ENCODE peak calls at places on chromosomes 11 and 22, in ten cellular contexts. T, N, G, D, V, O, Q, Z, R and M are unnamed samples.

GRCh38 chr22:49199224-49199623 is 628.4 kb downstream of the BRD1 start:
- DNase-seq in Z (no peak), Q (no peak), O (no peak), T (no peak), V (no peak), R (peak; percentile 16), G (no peak), D (no peak), N (no peak), M (peak; percentile 12)

GRCh38 chr11:17805043-17805442 is 70.5 kb downstream of the KCNC1 start:
- DNase-seq in R (no peak), N (no peak), O (no peak), D (no peak), Z (no peak), Q (no peak), V (no peak), G (no peak), T (no peak), M (no peak)

GRCh38 chr11:37306563-37306962 is 708.5 kb upstream of the RAG2 start:
- DNase-seq in D (no peak), R (no peak), V (no peak), G (no peak), O (no peak), N (no peak), Z (no peak), T (no peak), Q (no peak), M (no peak)

GRCh38 chr11:124946735-124947141 is 7.3 kb upstream of the CCDC15 start:
- DNase-seq in Q (no peak), V (no peak), O (no peak), N (no peak), D (no peak), T (no peak), G (no peak), Z (peak; percentile 24), R (no peak), M (no peak)

GRCh38 chr11:35318977-35319925 is 100.1 kb downstream of the SLC1A2 start:
- DNase-seq in D (peak; percentile 25), Q (no peak), O (no peak), V (no peak), T (no peak), Z (no peak), R (no peak), G (no peak), N (no peak), M (no peak)

GRCh38 chr11:59899532-59899931 is 20.9 kb downstream of the OOSP3 start:
- DNase-seq in G (no peak), D (no peak), Z (no peak), O (no peak), Q (no peak), N (no peak), T (peak; percentile 27), R (no peak), V (peak; percentile 21), M (no peak)

GRCh38 chr11:14443642-14444041 is 56.0 kb downstream of the COPB1 start:
- DNase-seq in V (peak; percentile 54), Q (no peak), T (no peak), Z (peak; percentile 77), D (no peak), G (no peak), O (no peak), R (no peak), N (no peak), M (no peak)

GRCh38 chr22:36330655-36331305 is 57.0 kb downstream of the MYH9 start:
- DNase-seq in V (no peak), R (no peak), O (peak; percentile 40), G (no peak), D (peak; percentile 41), Q (peak; percentile 80), N (no peak), Z (peak; percentile 46), T (no peak), M (no peak)

GRCh38 chr11:16977136-16978020 is 36.8 kb downstream of the PLEKHA7 start:
- DNase-seq in Z (no peak), V (no peak), O (no peak), R (peak; percentile 58), Q (no peak), N (no peak), T (no peak), G (no peak), D (no peak), M (no peak)

GRCh38 chr11:63966444-63966843 is 8.0 kb upstream of the COX8A start:
- DNase-seq in V (no peak), G (no peak), D (no peak), O (no peak), Z (no peak), T (no peak), N (no peak), Q (no peak), R (no peak), M (no peak)

GRCh38 chr22:45777046-45777851 is 105.6 kb downstream of the ATXN10 start:
- DNase-seq in O (no peak), R (no peak), G (no peak), Z (peak; percentile 83), V (peak; percentile 81), N (no peak), D (no peak), Q (no peak), T (no peak), M (no peak)

GRCh38 chr11:48141475-48142100 is 75.0 kb upstream of the OR4B1 start:
- DNase-seq in Q (no peak), D (no peak), V (peak; percentile 35), O (no peak), Z (peak; percentile 45), G (no peak), T (no peak), N (no peak), R (no peak), M (no peak)

DNA sequence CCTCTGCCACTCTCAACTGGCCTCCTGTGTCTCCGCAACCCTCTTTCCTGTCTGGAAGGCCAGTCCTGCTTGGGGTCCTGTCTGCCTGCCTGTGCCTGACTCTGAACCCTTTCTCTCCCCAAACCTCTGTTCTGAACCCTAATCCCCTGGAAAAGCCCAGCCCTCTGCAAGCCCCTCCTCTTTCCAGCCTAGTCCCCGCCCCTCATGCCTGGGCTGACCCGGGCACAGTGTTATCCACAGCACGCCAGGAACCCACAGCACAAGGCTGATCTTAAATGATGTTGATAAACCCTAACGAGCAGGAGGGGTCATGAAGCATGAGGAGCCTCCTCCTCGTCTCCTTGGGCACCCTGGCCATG is at the start of gene IFITM10:
- DNase-seq in D (no peak), R (peak; percentile 54), N (no peak), V (no peak), Z (no peak), T (peak; percentile 50), O (no peak), Q (no peak), G (no peak), M (no peak)
- H3K4me3 ChIP-seq in D (no peak within 1 kb of the TSS), R (no peak within 1 kb of the TSS), N (no peak within 1 kb of the TSS), V (peak within 1 kb of the TSS; percentile 34), Z (no peak within 1 kb of the TSS), T (peak within 1 kb of the TSS; percentile 62), O (no peak within 1 kb of the TSS), Q (peak within 1 kb of the TSS; percentile 38), G (peak within 1 kb of the TSS; percentile 45), M (peak within 1 kb of the TSS; percentile 80)

GRCh38 chr22:33684059-33684458 is 236.2 kb downstream of the LARGE1 start:
- DNase-seq in D (no peak), Q (no peak), N (no peak), G (no peak), O (no peak), T (no peak), R (no peak), V (no peak), Z (no peak), M (no peak)
- H3K4me1 ChIP-seq in D (no peaks in the 10 kb centered on the region), Q (peaks cover 7% of the 10 kb centered on the region), N (no peaks in the 10 kb centered on the region), G (no peaks in the 10 kb centered on the region), O (no peaks in the 10 kb centered on the region), T (peaks cover 5% of the 10 kb centered on the region), R (no peaks in the 10 kb centered on the region), V (no peaks in the 10 kb centered on the region), Z (no peaks in the 10 kb centered on the region), M (no peaks in the 10 kb centered on the region)

GRCh38 chr11:61027141-61027840 is 55.8 kb downstream of the CD6 start:
- DNase-seq in G (no peak), T (no peak), O (no peak), Z (no peak), R (no peak), N (no peak), D (peak; percentile 66), Q (no peak), V (no peak), M (no peak)

GRCh38 chr11:61024938-61025818 is 53.7 kb downstream of the CD6 start:
- DNase-seq in T (no peak), G (no peak), R (no peak), O (no peak), Z (no peak), N (no peak), D (no peak), V (no peak), Q (no peak), M (no peak)

GRCh38 chr11:61025819-61026120 is 54.3 kb downstream of the CD6 start:
- DNase-seq in T (no peak), Z (no peak), G (no peak), R (no peak), O (no peak), Q (no peak), N (no peak), D (no peak), V (no peak), M (no peak)

GRCh38 chr11:61026121-61027031 is 54.9 kb downstream of the CD6 start:
- DNase-seq in Z (no peak), V (no peak), O (peak; percentile 66), R (no peak), N (no peak), D (peak; percentile 82), G (no peak), T (no peak), Q (no peak), M (no peak)

GRCh38 chr11:61028135-61028729 is 56.8 kb downstream of the CD6 start:
- DNase-seq in R (no peak), T (no peak), N (no peak), V (no peak), G (no peak), Z (peak; percentile 47), Q (no peak), O (peak; percentile 51), D (peak; percentile 68), M (no peak)
- H3K27ac ChIP-seq in R (no peak overlapping the region), T (no peak overlapping the region), N (no peak overlapping the region), V (no peak overlapping the region), G (no peak overlapping the region), Z (no peak overlapping the region), Q (no peak overlapping the region), O (peak overlapping the region; percentile 86), D (no peak overlapping the region), M (no peak overlapping the region)

GRCh38 chr22:37692627-37693285 is 4.1 kb upstream of the TRIOBP start:
- DNase-seq in T (no peak), O (no peak), V (no peak), Z (no peak), R (no peak), Q (no peak), N (no peak), G (no peak), D (no peak), M (no peak)

GRCh38 chr22:37701121-37701786 is 4.4 kb downstream of the TRIOBP start:
- DNase-seq in Q (no peak), D (no peak), G (no peak), R (peak; percentile 49), N (no peak), T (no peak), V (no peak), O (no peak), Z (peak; percentile 18), M (no peak)

GRCh38 chr22:37696657-37697539 is at the start of gene TRIOBP:
- DNase-seq in V (peak; percentile 87), O (peak; percentile 74), N (peak; percentile 96), Q (peak; percentile 94), D (peak; percentile 90), T (peak; percentile 100), Z (peak; percentile 93), G (peak; percentile 78), R (peak; percentile 92), M (peak; percentile 89)

GRCh38 chr22:37697540-37697835 is 640 bp downstream of the TRIOBP start:
- DNase-seq in Q (no peak), O (no peak), D (no peak), V (no peak), G (no peak), N (no peak), T (no peak), R (no peak), Z (no peak), M (no peak)
- H3K4me3 ChIP-seq in Q (no peak overlapping the region), O (no peak overlapping the region), D (no peak overlapping the region), V (no peak overlapping the region), G (no peak overlapping the region), N (peak overlapping the region; percentile 45), T (peak overlapping the region; percentile 81), R (no peak overlapping the region), Z (no peak overlapping the region), M (no peak overlapping the region)